ENCODE peak calls at places on chromosomes 4 and X, in seven cellular contexts. R, Z, V, O, C, W and T are unnamed samples.

GRCh38 chr4:120636120-120636630 is 286.4 kb downstream of the PRDM5 start:
- DNase-seq in W (no peak), R (no peak), Z (no peak), O (peak), C (no peak), V (no peak), T (no peak)

GRCh38 chr4:4269856-4270255 is 20.1 kb downstream of the LYAR start:
- DNase-seq in V (peak), R (no peak), Z (no peak), O (peak), C (no peak), W (peak), T (no peak)

GRCh38 chrX:153474718-153475117 is 4.3 kb upstream of the HAUS7 start:
- DNase-seq in W (peak), O (peak), Z (peak), V (peak), C (no peak), R (peak), T (no peak)

GRCh38 chr4:140635606-140636005 is 66.8 kb upstream of the UCP1 start:
- DNase-seq in V (no peak), W (no peak), R (no peak), O (no peak), C (no peak), Z (no peak), T (no peak)

GRCh38 chr4:169219440-169219839 is 51.3 kb downstream of the SH3RF1 start:
- DNase-seq in O (no peak), R (no peak), Z (no peak), V (no peak), C (no peak), W (no peak), T (no peak)

GRCh38 chr4:10596586-10597285 is 87.8 kb downstream of the CLNK start:
- DNase-seq in W (no peak), V (no peak), Z (no peak), R (no peak), C (no peak), O (no peak), T (no peak)

GRCh38 chr4:145945431-145946155 is 7.0 kb upstream of the ZNF827 start:
- DNase-seq in O (no peak), W (no peak), R (no peak), Z (no peak), C (no peak), V (no peak), T (no peak)

GRCh38 chrX:23548164-23548563 is 119.1 kb upstream of the PRDX4 start:
- DNase-seq in O (no peak), V (no peak), Z (no peak), W (no peak), R (no peak), C (no peak), T (no peak)